ENCODE peak calls at places on chromosomes 7 and 10, in six cellular contexts. V is fibroblast of lung, P is mammary epithelial cell, F is neural progenitor cell, U is MM.1S, B is GM23248. X is an unnamed sample.

GRCh38 chr7:13724631-13725566 is 264.6 kb downstream of the ETV1 start:
- DNase-seq in V (no peak), P (no peak), F (no peak), U (no peak), B (no peak), X (no peak)

GRCh38 chr7:35725280-35725680 is 30.3 kb upstream of the HERPUD2 start:
- DNase-seq in V (no peak), P (no peak), F (no peak), U (peak; percentile 98), B (no peak), X (no peak)

GRCh38 chr7:106485031-106485551 is 175.9 kb downstream of the CCDC71L start:
- DNase-seq in V (peak; percentile 82), P (peak; percentile 91), F (no peak), U (no peak), B (peak; percentile 88), X (peak; percentile 37)

GRCh38 chr7:128833148-128833938 is 3.1 kb downstream of the FLNC start:
- DNase-seq in V (peak; percentile 91), P (peak; percentile 7), F (peak; percentile 69), U (no peak), B (peak; percentile 95), X (no peak)

GRCh38 chr10:7471720-7472367 is 61.0 kb upstream of the SFMBT2 start:
- DNase-seq in V (no peak), P (no peak), F (no peak), U (peak; percentile 94), B (no peak), X (no peak)

GRCh38 chr7:130303551-130303950 is 10.6 kb downstream of the CPA4 start:
- DNase-seq in V (no peak), P (no peak), F (no peak), U (no peak), B (no peak), X (no peak)

GRCh38 chr7:131919920-131920709 is 363.7 kb upstream of the PODXL start:
- DNase-seq in V (no peak), P (no peak), F (no peak), U (no peak), B (no peak), X (no peak)

GRCh38 chr7:35498416-35498815 is 196.5 kb downstream of the HERPUD2 start:
- DNase-seq in V (no peak), P (no peak), F (no peak), U (no peak), B (no peak), X (no peak)

GRCh38 chr10:5655003-5655600 is 11.3 kb downstream of the ASB13 start:
- DNase-seq in V (no peak), P (no peak), F (no peak), U (peak; percentile 91), B (no peak), X (no peak)

GRCh38 chr7:43077285-43077684 is 35.2 kb upstream of the HECW1 start:
- DNase-seq in V (no peak), P (no peak), F (peak; percentile 42), U (no peak), B (no peak), X (no peak)

GRCh38 chr7:130959743-130960207 is 225.8 kb upstream of the KLF14 start:
- DNase-seq in V (peak; percentile 73), P (peak; percentile 71), F (no peak), U (no peak), B (peak; percentile 91), X (peak; percentile 52)

GRCh38 chr10:565676-566075 is 123.8 kb downstream of the DIP2C start:
- DNase-seq in V (no peak), P (no peak), F (no peak), U (peak; percentile 81), B (no peak), X (no peak)

GRCh38 chr7:25852249-25852994 is 299.6 kb upstream of the NFE2L3 start:
- DNase-seq in V (peak; percentile 31), P (no peak), F (peak; percentile 76), U (peak; percentile 27), B (peak; percentile 66), X (no peak)

GRCh38 chr7:25851332-25852248 is 300.4 kb upstream of the NFE2L3 start:
- DNase-seq in V (peak; percentile 89), P (peak; percentile 64), F (peak; percentile 91), U (peak; percentile 80), B (peak; percentile 91), X (peak; percentile 65)

GRCh38 chr7:25854608-25855497 is 297.1 kb upstream of the NFE2L3 start:
- DNase-seq in V (peak; percentile 100), P (peak; percentile 83), F (peak; percentile 97), U (peak; percentile 70), B (peak; percentile 99), X (no peak)

GRCh38 chr7:25854059-25854458 is 297.9 kb upstream of the NFE2L3 start:
- DNase-seq in V (no peak), P (no peak), F (peak; percentile 48), U (no peak), B (peak; percentile 47), X (no peak)

DNA sequence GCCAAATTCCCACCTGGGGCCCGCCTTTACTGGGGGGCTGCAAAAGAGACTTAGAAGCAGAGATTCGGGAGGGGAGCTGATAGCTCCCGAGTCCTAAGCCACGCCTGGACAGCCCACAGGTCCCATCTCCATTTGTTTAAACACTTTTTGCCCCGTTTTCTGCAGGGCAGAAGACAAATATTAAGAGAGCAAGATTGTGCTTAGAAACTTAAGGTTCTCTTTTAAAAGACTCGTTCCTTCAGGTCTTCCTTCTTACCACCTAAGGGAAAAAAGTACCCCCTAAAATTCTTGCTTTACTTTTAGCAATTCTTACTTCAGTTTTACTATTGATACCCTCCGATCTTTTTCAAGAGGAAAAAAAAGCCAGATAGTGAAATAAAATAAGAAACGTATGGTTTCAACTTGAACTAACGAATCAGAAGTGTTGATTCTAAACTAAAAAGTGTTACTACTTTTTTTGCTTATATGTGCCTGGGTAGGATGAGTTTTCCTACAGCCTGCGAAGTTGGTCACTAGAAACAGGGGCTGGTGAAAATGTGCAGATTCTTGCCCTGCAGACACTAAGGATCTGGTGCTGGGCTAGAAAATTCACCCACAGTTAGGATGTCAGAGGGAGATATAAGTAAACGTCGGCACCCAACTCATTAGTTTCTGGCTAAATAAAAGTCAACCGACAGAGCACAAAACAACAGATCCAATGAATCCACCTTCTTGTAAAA is 298.8 kb upstream of the NFE2L3 start:
- DNase-seq in V (no peak), P (no peak), F (no peak), U (no peak), B (peak; percentile 20), X (no peak)
- TF ChIP-seq EZH2 in V (no peak), P (peak; percentile 37), F (no peak), U (no peak), B (no peak), X (no peak)

DNA sequence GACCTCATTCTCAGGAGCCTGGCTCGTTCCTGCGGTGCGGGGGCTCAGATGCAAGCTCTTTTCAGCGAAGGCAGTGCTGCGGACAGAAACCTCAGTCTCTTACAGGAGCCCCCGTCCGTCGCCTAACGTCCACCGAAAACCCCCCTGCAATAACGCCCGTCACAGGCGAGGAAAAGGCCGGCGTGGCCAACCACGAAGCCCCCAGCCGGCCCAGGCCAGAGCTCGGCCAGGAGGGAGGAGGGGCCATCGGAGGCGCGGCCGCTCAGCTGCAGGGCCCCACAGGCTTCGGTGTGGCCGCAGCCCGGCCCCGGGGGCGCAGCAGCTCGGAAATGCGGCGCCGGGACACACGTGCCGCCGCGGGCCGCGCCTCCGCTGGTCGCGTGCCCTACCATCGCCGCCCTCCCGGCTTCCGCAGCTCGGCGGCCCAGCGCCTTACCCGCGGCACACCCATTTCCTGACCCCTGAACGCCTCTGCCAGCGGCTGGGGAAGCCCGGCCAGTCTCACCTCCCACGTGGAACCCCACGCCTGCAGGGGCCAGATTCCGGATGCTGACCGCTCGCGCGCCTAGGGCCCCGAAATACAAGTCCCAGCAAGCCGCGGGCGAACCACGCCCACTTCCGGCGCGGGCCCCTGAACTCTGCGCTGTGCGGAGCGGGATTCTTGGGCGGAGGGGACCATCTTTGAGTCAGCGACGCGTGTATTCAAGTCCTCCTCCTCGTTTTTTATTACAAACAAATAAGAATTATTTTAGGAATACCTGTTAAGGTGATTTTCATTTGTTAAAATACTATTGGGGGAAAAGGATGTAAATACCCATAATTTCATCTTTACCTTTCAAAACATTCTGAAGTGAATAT is at the start of gene ZNF239:
- DNase-seq in V (peak; percentile 92), P (peak; percentile 61), F (peak; percentile 85), U (no peak), B (peak; percentile 93), X (peak; percentile 67)
- TF ChIP-seq EZH2 in V (no peak), P (no peak), F (peak; percentile 51), U (no peak), B (no peak), X (no peak)

GRCh38 chr7:71145906-71146901 is 14.3 kb downstream of the GALNT17 start:
- DNase-seq in V (no peak), P (no peak), F (no peak), U (no peak), B (no peak), X (no peak)
- TF ChIP-seq EZH2 in V (no peak), P (no peak), F (no peak), U (no peak), B (no peak), X (no peak)

GRCh38 chr7:3312583-3312982 is 11.5 kb downstream of the SDK1 start:
- DNase-seq in V (no peak), P (no peak), F (no peak), U (no peak), B (no peak), X (no peak)

GRCh38 chr7:3309140-3309539 is 8.1 kb downstream of the SDK1 start:
- DNase-seq in V (peak; percentile 59), P (peak; percentile 64), F (no peak), U (no peak), B (no peak), X (no peak)

GRCh38 chr7:3307437-3307836 is 6.4 kb downstream of the SDK1 start:
- DNase-seq in V (peak; percentile 43), P (no peak), F (no peak), U (no peak), B (no peak), X (no peak)

GRCh38 chr7:3310884-3311283 is 9.8 kb downstream of the SDK1 start:
- DNase-seq in V (no peak), P (no peak), F (no peak), U (no peak), B (no peak), X (no peak)
- TF ChIP-seq EZH2 in V (no peak), P (no peak), F (no peak), U (no peak), B (no peak), X (no peak)

X was measured in PC-9.